ENCODE peak calls at places on chromosomes 12 and 14, in five cellular contexts. One of them, this sample, is unnamed.

GRCh38 chr14:68547305-68548193 is 245.3 kb downstream of the ZFP36L1 start:
- DNase-seq in H1: no peak
- DNase-seq in GM12878: no peak
- DNase-seq in K562: no peak
- DNase-seq in A549: peak
- DNase-seq in this sample: no peak

GRCh38 chr14:90388437-90388836 is 8.4 kb upstream of the CALM1 start:
- DNase-seq in A549: peak
- DNase-seq in K562: peak
- DNase-seq in GM12878: no peak
- DNase-seq in H1: no peak
- DNase-seq in this sample: no peak

GRCh38 chr12:98744692-98745091 is 99.6 kb downstream of the APAF1 start:
- DNase-seq in H1: no peak
- DNase-seq in K562: no peak
- DNase-seq in GM12878: no peak
- DNase-seq in A549: no peak
- DNase-seq in this sample: no peak

GRCh38 chr12:113461666-113462065 is 10.0 kb downstream of the LHX5 start:
- DNase-seq in A549: peak
- DNase-seq in K562: peak
- DNase-seq in H1: no peak
- DNase-seq in GM12878: no peak
- DNase-seq in this sample: peak

GRCh38 chr12:92927055-92927435 is 2.0 kb downstream of the EEA1 start:
- DNase-seq in K562: no peak
- DNase-seq in H1: no peak
- DNase-seq in GM12878: peak
- DNase-seq in A549: no peak
- DNase-seq in this sample: peak

GRCh38 chr12:9851927-9852326 is 17.2 kb downstream of the CLEC2B start:
- DNase-seq in A549: no peak
- DNase-seq in GM12878: no peak
- DNase-seq in H1: no peak
- DNase-seq in K562: no peak
- DNase-seq in this sample: no peak

GRCh38 chr14:95183532-95184412 is 26.4 kb upstream of the DICER1 start:
- DNase-seq in GM12878: peak
- DNase-seq in K562: no peak
- DNase-seq in H1: no peak
- DNase-seq in A549: no peak
- DNase-seq in this sample: no peak

GRCh38 chr14:54890794-54891193 is 11.8 kb downstream of the GCH1 start:
- DNase-seq in H1: no peak
- DNase-seq in A549: no peak
- DNase-seq in GM12878: peak
- DNase-seq in K562: no peak
- DNase-seq in this sample: no peak

GRCh38 chr12:20400003-20400402 is 31.7 kb downstream of the PDE3A start:
- DNase-seq in K562: no peak
- DNase-seq in A549: no peak
- DNase-seq in GM12878: no peak
- DNase-seq in H1: no peak
- DNase-seq in this sample: no peak

GRCh38 chr12:13102481-13103195 is 829 bp downstream of the GSG1 start:
- DNase-seq in K562: no peak
- DNase-seq in A549: no peak
- DNase-seq in GM12878: no peak
- DNase-seq in H1: no peak
- DNase-seq in this sample: no peak

GRCh38 chr12:113835433-113835832 is 130.7 kb downstream of the RBM19 start:
- DNase-seq in A549: no peak
- DNase-seq in H1: no peak
- DNase-seq in GM12878: no peak
- DNase-seq in K562: no peak
- DNase-seq in this sample: no peak

GRCh38 chr14:95290769-95291440 is 28.8 kb downstream of the CLMN start:
- DNase-seq in GM12878: no peak
- DNase-seq in A549: no peak
- DNase-seq in K562: no peak
- DNase-seq in H1: no peak
- DNase-seq in this sample: no peak

GRCh38 chr12:26699237-26699636 is 133.8 kb downstream of the ITPR2 start:
- DNase-seq in A549: no peak
- DNase-seq in K562: no peak
- DNase-seq in GM12878: no peak
- DNase-seq in H1: no peak
- DNase-seq in this sample: no peak

GRCh38 chr14:71764701-71765347 is 167.4 kb upstream of the RGS6 start:
- DNase-seq in K562: no peak
- DNase-seq in GM12878: no peak
- DNase-seq in A549: no peak
- DNase-seq in H1: no peak
- DNase-seq in this sample: no peak

GRCh38 chr12:105315130-105315529 is 15.4 kb upstream of the C12orf75 start:
- DNase-seq in H1: no peak
- DNase-seq in A549: no peak
- DNase-seq in GM12878: no peak
- DNase-seq in K562: no peak
- DNase-seq in this sample: no peak

GRCh38 chr12:116515674-116516073 is 43.5 kb upstream of the MAP1LC3B2 start:
- DNase-seq in K562: no peak
- DNase-seq in H1: no peak
- DNase-seq in A549: no peak
- DNase-seq in GM12878: no peak
- DNase-seq in this sample: no peak

GRCh38 chr12:72523754-72524153 is 251.6 kb downstream of the TRHDE start:
- DNase-seq in GM12878: no peak
- DNase-seq in A549: no peak
- DNase-seq in K562: no peak
- DNase-seq in H1: no peak
- DNase-seq in this sample: no peak

GRCh38 chr12:120369476-120370342 is 745 bp upstream of the MSI1 start:
- DNase-seq in H1: no peak
- DNase-seq in A549: no peak
- DNase-seq in GM12878: no peak
- DNase-seq in K562: no peak
- DNase-seq in this sample: no peak

GRCh38 chr12:120367924-120368788 is 808 bp downstream of the MSI1 start:
- DNase-seq in H1: no peak
- DNase-seq in GM12878: no peak
- DNase-seq in A549: no peak
- DNase-seq in K562: no peak
- DNase-seq in this sample: no peak

GRCh38 chr12:120370343-120371243 is 1.6 kb upstream of the MSI1 start:
- DNase-seq in H1: no peak
- DNase-seq in A549: no peak
- DNase-seq in GM12878: no peak
- DNase-seq in K562: no peak
- DNase-seq in this sample: no peak

GRCh38 chr12:120367252-120367923 is 1.6 kb downstream of the MSI1 start:
- DNase-seq in K562: peak
- DNase-seq in H1: no peak
- DNase-seq in A549: no peak
- DNase-seq in GM12878: no peak
- DNase-seq in this sample: no peak

GRCh38 chr12:120368789-120369475 is at the start of gene MSI1:
- DNase-seq in A549: no peak
- DNase-seq in H1: no peak
- DNase-seq in K562: no peak
- DNase-seq in GM12878: no peak
- DNase-seq in this sample: no peak
- TF ChIP-seq HDAC2 in A549: no peak
- TF ChIP-seq HDAC2 in H1: no peak
- TF ChIP-seq HDAC2 in K562: no peak
- TF ChIP-seq HDAC2 in GM12878: no peak
- TF ChIP-seq HDAC2 in this sample: no peak

GRCh38 chr12:50505945-50506344 is 1.2 kb downstream of the DIP2B start:
- DNase-seq in GM12878: no peak
- DNase-seq in H1: no peak
- DNase-seq in K562: no peak
- DNase-seq in A549: no peak
- DNase-seq in this sample: no peak
- TF ChIP-seq HDAC2 in GM12878: no peak
- TF ChIP-seq HDAC2 in H1: no peak
- TF ChIP-seq HDAC2 in K562: no peak
- TF ChIP-seq HDAC2 in A549: no peak
- TF ChIP-seq HDAC2 in this sample: no peak

GRCh38 chr12:6822461-6823135 is 977 bp downstream of the GPR162 start:
- DNase-seq in A549: no peak
- DNase-seq in H1: no peak
- DNase-seq in K562: no peak
- DNase-seq in GM12878: no peak
- DNase-seq in this sample: no peak
- TF ChIP-seq HDAC2 in A549: no peak
- TF ChIP-seq HDAC2 in H1: no peak
- TF ChIP-seq HDAC2 in K562: no peak
- TF ChIP-seq HDAC2 in GM12878: no peak
- TF ChIP-seq HDAC2 in this sample: no peak

GRCh38 chr14:100764716-100765115 is 38.0 kb downstream of the DLK1 start:
- DNase-seq in GM12878: no peak
- DNase-seq in A549: no peak
- DNase-seq in K562: no peak
- DNase-seq in H1: no peak
- DNase-seq in this sample: no peak
- TF ChIP-seq HDAC2 in GM12878: no peak
- TF ChIP-seq HDAC2 in A549: no peak
- TF ChIP-seq HDAC2 in K562: no peak
- TF ChIP-seq HDAC2 in H1: no peak
- TF ChIP-seq HDAC2 in this sample: no peak

GRCh38 chr14:105480807-105481801 is 5.6 kb upstream of the CRIP1 start:
- DNase-seq in GM12878: no peak
- DNase-seq in A549: peak
- DNase-seq in K562: peak
- DNase-seq in H1: peak
- DNase-seq in this sample: peak
- TF ChIP-seq HDAC2 in GM12878: no peak
- TF ChIP-seq HDAC2 in A549: no peak
- TF ChIP-seq HDAC2 in K562: no peak
- TF ChIP-seq HDAC2 in H1: no peak
- TF ChIP-seq HDAC2 in this sample: peak

This sample was measured in HepG2.